ENCODE peak calls at places on chromosomes 7 and 10, in ten cellular contexts. X is astrocyte; N is esophagus muscularis mucosa; A is Peyer's patch; S is A549; Q is tibial artery; E is fibroblast of lung; F is foreskin fibroblast; C is dorsolateral prefrontal cortex; M is CD8-positive, alpha-beta T cell. W is an unnamed sample.

GRCh38 chr7:6228865-6229264 is 43.6 kb downstream of the CYTH3 start:
- DNase-seq in X (no peak), N (no peak), A (no peak), S (no peak), Q (no peak), E (peak), F (peak), C (no peak), M (no peak), W (no peak)

GRCh38 chr7:70494225-70494877 is 637.6 kb upstream of the GALNT17 start:
- DNase-seq in X (no peak), N (no peak), A (no peak), S (no peak), Q (no peak), E (peak), F (no peak), C (no peak), M (no peak), W (no peak)

GRCh38 chr7:130844811-130845580 is 111.0 kb upstream of the KLF14 start:
- DNase-seq in X (peak), N (no peak), A (no peak), S (peak), Q (no peak), E (peak), F (peak), C (no peak), M (no peak), W (no peak)

GRCh38 chr10:7231420-7232414 is 179.1 kb downstream of the SFMBT2 start:
- DNase-seq in X (peak), N (no peak), A (no peak), S (no peak), Q (no peak), E (peak), F (no peak), C (no peak), M (no peak), W (no peak)

GRCh38 chr7:81447351-81447952 is 322.4 kb downstream of the HGF start:
- DNase-seq in X (peak), N (no peak), A (no peak), S (peak), Q (no peak), E (peak), F (peak), C (no peak), M (no peak), W (no peak)

GRCh38 chr7:17234398-17235021 is 63.9 kb upstream of the AHR start:
- DNase-seq in X (peak), N (no peak), A (no peak), S (peak), Q (peak), E (peak), F (peak), C (no peak), M (peak), W (peak)

GRCh38 chr10:124325998-124326636 is 92.6 kb downstream of the OAT start:
- DNase-seq in X (no peak), N (no peak), A (no peak), S (no peak), Q (no peak), E (no peak), F (no peak), C (no peak), M (no peak), W (no peak)

GRCh38 chr10:101291254-101292193 is 62.3 kb upstream of the LBX1 start:
- DNase-seq in X (no peak), N (no peak), A (peak), S (peak), Q (peak), E (no peak), F (no peak), C (peak), M (peak), W (no peak)

GRCh38 chr7:136845899-136846465 is 22.5 kb upstream of the CHRM2 start:
- DNase-seq in X (peak), N (no peak), A (no peak), S (no peak), Q (no peak), E (peak), F (peak), C (no peak), M (no peak), W (no peak)

GRCh38 chr7:136687693-136688322 is 180.6 kb upstream of the CHRM2 start:
- DNase-seq in X (peak), N (no peak), A (no peak), S (peak), Q (no peak), E (peak), F (no peak), C (no peak), M (no peak), W (no peak)

GRCh38 chr7:27175005-27175625 is 995 bp upstream of the HOXA10 start:
- DNase-seq in X (no peak), N (no peak), A (no peak), S (no peak), Q (peak), E (no peak), F (peak), C (peak), M (no peak), W (no peak)

GRCh38 chr7:49635800-49636199 is 137.6 kb upstream of the VWC2 start:
- DNase-seq in X (no peak), N (peak), A (no peak), S (no peak), Q (no peak), E (no peak), F (no peak), C (no peak), M (no peak), W (no peak)

GRCh38 chr10:75002351-75002725 is 109.1 kb upstream of the SAMD8 start:
- DNase-seq in X (no peak), N (no peak), A (no peak), S (no peak), Q (no peak), E (no peak), F (no peak), C (no peak), M (no peak), W (no peak)

GRCh38 chr10:124323145-124323725 is 95.5 kb downstream of the OAT start:
- DNase-seq in X (no peak), N (no peak), A (no peak), S (peak), Q (no peak), E (no peak), F (peak), C (no peak), M (no peak), W (no peak)

GRCh38 chr7:56079450-56080185 is 13.1 kb downstream of the PHKG1 start:
- DNase-seq in X (peak), N (peak), A (no peak), S (peak), Q (peak), E (peak), F (peak), C (peak), M (no peak), W (no peak)

GRCh38 chr10:105063796-105064195 is 422.7 kb downstream of the SORCS3 start:
- DNase-seq in X (peak), N (no peak), A (peak), S (peak), Q (no peak), E (peak), F (peak), C (no peak), M (no peak), W (peak)
- TF ChIP-seq CTCF in X (peak), N (peak), A (no peak), S (no peak), Q (no peak), E (peak), F (no peak), C (peak), M (no peak), W (peak)

GRCh38 chr10:44977287-44978212 is 1.1 kb downstream of the DEPP1 start:
- DNase-seq in X (no peak), N (no peak), A (peak), S (no peak), Q (peak), E (no peak), F (no peak), C (no peak), M (no peak), W (no peak)
- H3K4me3 ChIP-seq in X (peak), N (peak), A (peak), S (no peak), Q (peak), E (peak), F (no peak), C (peak), M (no peak), W (peak)

GRCh38 chr10:50624866-50625491 is 1.2 kb upstream of the SGMS1 start:
- DNase-seq in X (peak), N (peak), A (peak), S (peak), Q (peak), E (peak), F (peak), C (peak), M (peak), W (no peak)

GRCh38 chr10:50622497-50623298 is 1.1 kb downstream of the SGMS1 start:
- DNase-seq in X (peak), N (no peak), A (peak), S (peak), Q (peak), E (peak), F (peak), C (no peak), M (peak), W (no peak)

GRCh38 chr10:50621981-50622496 is 1.7 kb downstream of the SGMS1 start:
- DNase-seq in X (peak), N (peak), A (peak), S (peak), Q (peak), E (peak), F (peak), C (peak), M (peak), W (peak)

GRCh38 chr10:50624154-50624865 is 554 bp upstream of the SGMS1 start:
- DNase-seq in X (peak), N (peak), A (peak), S (peak), Q (peak), E (peak), F (peak), C (peak), M (peak), W (peak)

DNA sequence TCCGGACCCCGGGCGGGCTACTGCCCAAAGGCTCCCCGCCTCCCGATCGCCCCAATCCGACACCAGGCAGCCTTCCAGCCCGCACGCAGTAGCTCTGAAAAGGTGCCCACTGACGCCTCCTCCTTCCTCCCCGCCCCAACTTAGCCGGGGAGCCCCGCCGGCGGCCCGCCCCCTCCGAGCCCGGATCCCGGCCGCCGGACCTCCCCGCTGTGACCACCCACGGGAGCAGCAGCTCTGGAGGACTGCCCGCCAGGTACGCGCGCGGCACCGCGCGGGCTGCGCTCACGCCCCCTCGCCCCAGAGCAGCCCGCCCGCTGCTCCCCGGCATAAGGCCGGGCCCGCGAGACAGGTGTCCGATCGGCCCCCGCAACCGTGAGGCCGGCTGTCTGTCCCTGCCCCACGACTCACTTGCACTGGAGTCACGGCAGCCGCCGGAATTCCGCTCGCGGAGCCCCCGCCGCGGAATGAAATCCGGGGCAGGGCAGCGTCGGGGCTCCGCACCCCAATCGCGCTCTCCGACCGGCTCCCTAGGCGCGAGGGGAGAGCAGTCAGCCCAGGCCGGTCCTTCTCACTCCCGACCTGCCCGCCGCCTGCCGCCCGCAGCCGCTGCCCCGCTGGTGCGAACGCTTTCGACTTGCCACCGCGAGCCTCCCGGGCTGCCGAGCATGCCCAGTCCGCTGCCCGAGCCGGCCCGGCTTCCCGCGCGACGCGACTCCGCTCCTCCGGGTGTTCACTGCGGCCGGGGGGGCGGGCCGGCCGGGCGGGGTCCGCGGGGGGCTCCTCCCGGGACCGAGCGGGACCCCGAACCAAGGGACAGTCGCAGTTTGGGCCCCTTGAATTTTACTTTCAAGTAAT is at the start of gene SGMS1:
- DNase-seq in X (peak), N (peak), A (peak), S (peak), Q (peak), E (peak), F (peak), C (peak), M (peak), W (no peak)
- TF ChIP-seq CTCF in X (no peak), N (no peak), A (no peak), S (no peak), Q (no peak), E (no peak), F (no peak), C (no peak), M (no peak), W (no peak)

DNA sequence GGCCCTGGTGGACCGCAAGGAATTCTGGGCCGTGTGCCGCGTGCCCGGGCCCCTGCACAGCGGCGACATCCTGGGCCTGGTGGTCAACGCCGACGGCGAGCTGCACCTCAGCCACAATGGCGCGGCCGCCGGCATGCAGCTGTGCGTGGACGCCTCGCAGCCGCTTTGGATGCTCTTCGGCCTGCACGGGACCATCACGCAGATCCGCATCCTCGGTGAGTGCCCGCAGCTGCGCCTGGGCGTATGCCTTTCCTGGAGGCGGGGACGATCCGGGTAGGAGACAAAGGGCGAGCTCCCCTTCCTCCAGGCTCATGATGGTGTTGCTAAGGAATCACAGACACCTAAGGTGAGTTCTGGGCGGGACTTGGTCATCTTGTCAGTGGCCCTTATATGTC is 91.5 kb downstream of the NEURL1 start:
- DNase-seq in X (no peak), N (no peak), A (no peak), S (no peak), Q (no peak), E (no peak), F (no peak), C (no peak), M (no peak), W (no peak)
- H3K4me3 ChIP-seq in X (no peak), N (peak), A (peak), S (no peak), Q (peak), E (no peak), F (no peak), C (peak), M (peak), W (peak)

DNA sequence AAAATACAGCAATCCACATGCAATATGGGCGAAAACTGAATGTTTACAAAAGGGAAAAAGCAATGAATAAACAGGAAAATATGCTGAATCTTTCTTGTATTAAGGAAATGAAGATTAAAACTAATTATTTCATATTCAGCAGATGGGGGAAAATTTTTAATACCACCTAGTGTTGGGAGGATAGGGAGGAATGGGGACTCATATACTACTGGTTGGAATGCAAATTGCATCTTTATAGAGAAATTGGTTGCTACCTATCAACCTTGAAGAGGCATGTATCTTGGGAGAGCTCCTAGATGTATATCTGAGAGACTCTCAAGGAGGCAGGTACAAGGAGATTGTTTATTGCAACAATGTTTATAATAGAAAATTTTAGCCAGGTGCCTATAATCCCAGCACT is 101.4 kb downstream of the CREM start:
- DNase-seq in X (no peak), N (no peak), A (no peak), S (no peak), Q (no peak), E (no peak), F (no peak), C (no peak), M (no peak), W (no peak)
- TF ChIP-seq CTCF in X (peak), N (no peak), A (no peak), S (no peak), Q (no peak), E (peak), F (no peak), C (no peak), M (no peak), W (no peak)

W was measured in GM12864.